ENCODE peak calls at places on chromosomes 5 and 9, in five cellular contexts. A, E, O, V and S are unnamed samples.

GRCh38 chr5:175590471-175590881 is 67.4 kb upstream of the HRH2 start:
- ATAC-seq in E (no peak), V (no peak), O (no peak), A (no peak), S (peak; percentile 71)

GRCh38 chr5:60024104-60024503 is 130.6 kb upstream of the PDE4D start:
- ATAC-seq in V (no peak), O (no peak), A (no peak), E (no peak), S (no peak)

GRCh38 chr5:67262202-67262601 is 65.6 kb upstream of the CD180 start:
- ATAC-seq in O (no peak), E (no peak), V (no peak), A (no peak), S (no peak)

GRCh38 chr9:109799141-109799540 is 19.1 kb downstream of the PALM2AKAP2 start:
- ATAC-seq in V (no peak), A (no peak), O (no peak), E (no peak), S (no peak)

GRCh38 chr5:111194053-111194452 is 30.1 kb upstream of the CAMK4 start:
- ATAC-seq in V (no peak), A (no peak), O (no peak), E (no peak), S (no peak)

GRCh38 chr5:6442333-6442732 is 6.3 kb upstream of the UBE2QL1 start:
- ATAC-seq in E (no peak), A (no peak), O (no peak), V (no peak), S (no peak)

GRCh38 chr5:80757290-80757689 is 102.5 kb upstream of the DHFR start:
- ATAC-seq in A (no peak), O (no peak), E (no peak), V (no peak), S (no peak)

GRCh38 chr9:12813960-12814876 is 39.4 kb downstream of the LURAP1L start:
- ATAC-seq in E (peak; percentile 82), O (peak; percentile 32), V (peak; percentile 86), A (peak; percentile 85), S (peak; percentile 89)

GRCh38 chr5:156486394-156487238 is 159.7 kb downstream of the SGCD start:
- ATAC-seq in O (no peak), E (no peak), V (no peak), A (no peak), S (no peak)

GRCh38 chr5:58181578-58182286 is 278.2 kb downstream of the PLK2 start:
- ATAC-seq in O (no peak), E (no peak), V (no peak), A (no peak), S (no peak)

GRCh38 chr9:116310212-116310611 is 156.6 kb downstream of the PAPPA start:
- ATAC-seq in V (no peak), A (no peak), O (no peak), E (no peak), S (no peak)

GRCh38 chr5:139655727-139656271 is 7.7 kb downstream of the CXXC5 start:
- ATAC-seq in A (no peak), V (peak; percentile 79), E (peak; percentile 45), O (no peak), S (peak; percentile 22)

GRCh38 chr5:134574521-134574920 is 49.1 kb downstream of the JADE2 start:
- ATAC-seq in E (no peak), A (no peak), V (no peak), O (no peak), S (no peak)

GRCh38 chr5:23139338-23140171 is 286.4 kb upstream of the CDH12 start:
- ATAC-seq in O (no peak), E (no peak), A (peak; percentile 86), V (no peak), S (no peak)

GRCh38 chr5:178221203-178221771 is 11.3 kb downstream of the PHYKPL start:
- ATAC-seq in V (peak; percentile 10), E (no peak), A (peak; percentile 34), O (peak; percentile 7), S (no peak)
- TF ChIP-seq POLR2AphosphoS5 in V (no peak), E (no peak), A (peak; percentile 55), O (no peak), S (no peak)

GRCh38 chr5:88140863-88141694 is 127.6 kb downstream of the TMEM161B start:
- ATAC-seq in A (peak; percentile 91), E (peak; percentile 98), O (peak; percentile 99), V (peak; percentile 96), S (peak; percentile 97)

GRCh38 chr5:88144219-88145040 is 124.2 kb downstream of the TMEM161B start:
- ATAC-seq in E (no peak), O (no peak), A (no peak), V (no peak), S (no peak)

GRCh38 chr5:88141695-88141979 is 127.0 kb downstream of the TMEM161B start:
- ATAC-seq in V (no peak), E (no peak), O (no peak), A (no peak), S (no peak)

GRCh38 chr5:88143693-88144218 is 124.9 kb downstream of the TMEM161B start:
- ATAC-seq in V (no peak), A (no peak), O (no peak), E (no peak), S (no peak)

DNA sequence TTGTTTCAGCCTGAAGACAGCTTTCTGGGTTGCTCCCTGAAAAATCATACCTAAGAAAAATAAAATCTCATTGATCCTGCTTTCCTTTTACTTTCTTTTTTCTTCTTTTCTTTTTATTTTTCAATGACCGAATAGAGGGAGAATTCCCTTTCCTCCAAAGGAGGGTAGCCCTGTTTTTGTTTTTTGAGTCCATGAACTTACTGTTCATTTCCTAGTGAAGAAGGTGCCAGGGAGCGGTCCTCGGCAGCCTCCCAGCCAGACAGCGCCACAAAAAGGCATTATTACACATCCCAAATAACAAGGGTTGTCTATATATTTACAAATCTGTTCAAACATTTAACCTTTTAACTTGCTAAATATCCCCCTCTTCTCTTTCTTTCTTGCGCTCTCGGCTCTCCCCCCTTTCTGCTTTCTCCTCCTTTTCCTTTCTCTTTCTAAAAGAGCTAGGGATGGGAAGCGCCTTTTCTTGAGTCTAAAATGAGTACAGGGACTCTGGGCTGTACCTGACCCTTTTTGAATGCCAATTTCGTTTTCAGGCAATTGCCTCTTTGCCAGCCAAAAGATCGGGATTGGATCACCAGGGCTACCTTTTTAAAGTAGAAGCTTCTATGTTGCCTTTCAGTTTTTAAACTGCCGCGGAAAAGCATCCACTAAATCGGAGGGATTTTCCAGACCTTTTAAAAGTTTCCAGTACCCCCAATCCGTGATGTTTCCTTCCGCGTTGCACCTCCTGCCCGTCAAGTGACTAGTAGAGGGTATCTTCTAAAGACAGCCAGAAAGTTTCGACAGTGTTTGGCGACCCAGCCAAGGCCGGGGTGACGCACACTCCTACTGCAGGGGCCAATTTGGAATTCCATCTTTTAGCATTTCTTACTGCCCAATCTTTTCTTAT is 125.6 kb downstream of the TMEM161B start:
- ATAC-seq in A (no peak), O (no peak), E (no peak), V (no peak), S (no peak)
- H3K4me3 ChIP-seq in A (no peak overlapping the region), O (no peak overlapping the region), E (no peak overlapping the region), V (no peak overlapping the region), S (peak overlapping the region; percentile 57)

GRCh38 chr5:102540251-102540812 is 41.5 kb upstream of the SLCO6A1 start:
- ATAC-seq in V (no peak), E (no peak), A (no peak), O (no peak), S (no peak)
- TF ChIP-seq EP300 in V (no peak), E (no peak), A (no peak), O (no peak), S (no peak)

DNA sequence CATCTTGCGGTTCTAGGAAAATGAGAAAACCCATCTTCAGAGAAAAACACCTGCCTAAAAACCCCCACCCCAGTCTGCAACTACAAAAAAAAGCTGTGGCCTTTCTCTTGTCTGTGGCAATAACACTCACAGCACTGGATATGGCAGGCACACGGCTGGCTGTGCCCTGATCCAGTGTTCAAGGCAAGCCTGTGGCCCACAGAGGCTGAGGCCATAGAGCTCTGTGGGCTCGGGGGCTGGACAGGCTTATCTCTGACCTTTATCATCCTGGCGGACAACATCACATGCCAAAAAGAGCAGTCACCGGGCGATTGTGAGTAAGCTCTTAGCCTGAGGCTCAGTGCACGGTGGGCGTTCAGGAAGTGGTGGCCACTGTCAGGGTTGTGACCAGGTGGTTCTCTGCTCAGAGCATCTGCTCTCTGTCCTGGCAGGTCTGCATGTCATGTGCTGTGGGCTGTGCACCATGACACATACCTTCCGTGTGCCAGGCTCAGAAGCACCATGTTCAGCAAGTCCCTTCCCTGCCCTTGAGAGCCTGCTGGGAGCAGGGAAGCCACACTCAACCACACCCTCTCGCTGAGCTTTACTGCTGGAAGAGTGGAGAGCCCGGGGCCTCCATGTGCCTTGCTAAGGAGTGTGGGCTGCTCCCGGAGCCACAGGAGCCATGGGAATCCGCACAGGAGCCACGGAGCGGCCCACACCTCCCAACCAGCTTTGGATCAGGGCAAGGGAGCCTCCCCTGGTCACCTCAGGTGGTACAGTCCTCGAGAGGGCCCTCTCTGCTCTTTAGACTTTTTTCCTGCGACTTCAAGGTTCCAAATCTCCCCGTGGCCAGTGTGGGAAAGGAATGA is 34.6 kb upstream of the WDR38 start:
- ATAC-seq in A (peak; percentile 75), V (peak; percentile 91), E (peak; percentile 35), O (peak; percentile 75), S (no peak)
- TF ChIP-seq POLR2AphosphoS5 in A (no peak), V (no peak), E (no peak), O (no peak), S (no peak)

GRCh38 chr5:73529081-73529480 is 30.8 kb downstream of the BTF3 start:
- ATAC-seq in O (no peak), E (no peak), V (no peak), A (no peak), S (no peak)
- H3K4me3 ChIP-seq in O (no peak overlapping the region), E (no peak overlapping the region), V (no peak overlapping the region), A (no peak overlapping the region), S (no peak overlapping the region)

DNA sequence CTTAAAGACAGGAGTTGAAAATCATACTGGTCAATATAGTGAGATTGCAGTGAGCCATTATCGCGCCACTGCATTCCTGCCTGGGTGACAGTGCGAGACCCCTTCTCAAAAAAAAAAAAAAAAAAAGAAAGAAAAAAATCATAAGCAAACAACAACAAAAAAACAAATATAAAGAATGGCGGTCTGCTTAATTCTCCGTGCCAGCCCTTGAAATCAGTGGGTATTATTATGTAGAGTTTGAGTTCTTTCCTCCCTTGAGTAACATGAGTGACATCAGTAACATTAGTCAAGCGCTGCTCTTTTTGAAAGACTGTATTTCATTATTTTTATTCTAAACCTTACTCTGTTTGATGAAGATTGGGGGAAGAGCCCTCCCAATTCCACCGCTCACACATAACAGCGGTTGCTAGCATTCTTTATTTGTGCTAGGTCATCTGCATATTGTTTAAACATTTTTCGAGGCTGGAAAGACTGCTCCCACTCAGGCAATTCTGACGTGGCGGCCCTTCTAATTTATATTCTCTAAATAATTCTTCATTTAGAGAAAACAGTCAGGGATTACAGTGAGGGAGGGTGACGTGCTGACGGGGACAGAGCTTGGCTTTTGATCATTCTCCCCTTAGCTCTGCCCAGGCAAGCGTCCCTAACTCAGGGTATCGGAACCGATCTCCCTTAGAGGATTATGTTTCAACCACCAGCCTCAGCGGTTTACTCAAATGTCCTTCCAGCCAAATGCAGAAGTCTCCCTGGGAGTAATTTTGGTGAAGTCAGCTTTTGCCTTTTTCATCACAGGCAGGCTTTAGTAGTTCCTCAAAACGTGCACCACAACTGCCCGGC is 873 bp upstream of the MARCHF6 start:
- ATAC-seq in A (peak; percentile 28), O (peak; percentile 40), V (peak; percentile 47), E (peak; percentile 52), S (no peak)
- TF ChIP-seq EP300 in A (no peak), O (no peak), V (no peak), E (no peak), S (no peak)

GRCh38 chr5:137753227-137753985 is 757 bp downstream of the HNRNPA0 start:
- ATAC-seq in V (peak; percentile 8), A (peak; percentile 21), E (no peak), O (peak; percentile 17), S (no peak)
- TF ChIP-seq POLR2AphosphoS5 in V (no peak), A (peak; percentile 13), E (no peak), O (peak; percentile 2), S (no peak)